ENCODE peak calls at places on chromosomes 11 and 22, in nine cellular contexts. N is left ventricle myocardium inferior; G is thoracic aorta; D is fibroblast of mammary gland; P is AG04449; K is GM12864; X is naive thymus-derived CD4-positive, alpha-beta T cell; Q is brain microvascular endothelial cell; T is IMR-90. H is an unnamed sample.

GRCh38 chr11:27926056-27926455 is 181.9 kb downstream of the KIF18A start:
- DNase-seq in P (no peak), D (no peak), N (no peak), K (no peak), Q (no peak), X (no peak), G (no peak), T (no peak), H (no peak)

GRCh38 chr11:75534291-75535038 is 8.7 kb upstream of the GDPD5 start:
- DNase-seq in N (no peak), X (no peak), P (no peak), Q (no peak), T (no peak), G (no peak), D (no peak), K (no peak), H (no peak)

GRCh38 chr11:78339483-78339882 is 78.1 kb downstream of the GAB2 start:
- DNase-seq in N (no peak), G (no peak), P (no peak), D (no peak), T (no peak), K (no peak), Q (no peak), X (no peak), H (no peak)

GRCh38 chr22:39174498-39175120 is 22.1 kb upstream of the CBX7 start:
- DNase-seq in N (peak), G (peak), K (no peak), P (peak), D (peak), T (peak), Q (peak), X (peak), H (peak)

GRCh38 chr11:15107730-15108515 is 6.8 kb upstream of the INSC start:
- DNase-seq in X (no peak), K (peak), P (no peak), G (no peak), Q (no peak), N (no peak), T (peak), D (peak), H (no peak)

GRCh38 chr22:32684822-32685187 is 116.7 kb upstream of the TIMP3 start:
- DNase-seq in X (no peak), D (no peak), T (peak), P (no peak), Q (peak), G (no peak), K (no peak), N (no peak), H (no peak)

GRCh38 chr11:34243620-34244493 is 114.0 kb downstream of the ABTB2 start:
- DNase-seq in T (peak), G (no peak), D (peak), Q (peak), X (no peak), K (peak), N (no peak), P (no peak), H (peak)

GRCh38 chr11:24588075-24588474 is 91.2 kb downstream of the LUZP2 start:
- DNase-seq in D (peak), G (no peak), N (no peak), Q (no peak), T (peak), X (no peak), P (no peak), K (no peak), H (peak)

GRCh38 chr11:129846508-129847335 is 31.1 kb downstream of the TMEM45B start:
- DNase-seq in K (no peak), N (no peak), D (peak), X (no peak), G (no peak), T (peak), Q (peak), P (peak), H (peak)

GRCh38 chr11:130215531-130216220 is 56.1 kb downstream of the ST14 start:
- DNase-seq in Q (no peak), X (no peak), T (no peak), K (no peak), G (no peak), P (no peak), D (no peak), N (no peak), H (no peak)

GRCh38 chr11:68828155-68828931 is 13.4 kb downstream of the CPT1A start:
- DNase-seq in T (no peak), X (no peak), N (peak), G (no peak), D (no peak), P (no peak), K (no peak), Q (no peak), H (no peak)

GRCh38 chr11:100719809-100720221 is 32.7 kb downstream of the ARHGAP42 start:
- DNase-seq in Q (peak), N (no peak), X (no peak), D (peak), T (peak), K (no peak), G (peak), P (peak), H (peak)

GRCh38 chr11:117519590-117519989 is 191.9 kb downstream of the CEP164 start:
- DNase-seq in G (no peak), P (no peak), Q (no peak), D (no peak), N (no peak), T (no peak), K (no peak), X (no peak), H (no peak)

GRCh38 chr11:116709970-116710369 is 62.8 kb downstream of the BUD13 start:
- DNase-seq in Q (no peak), G (no peak), N (no peak), X (no peak), P (no peak), D (no peak), T (no peak), K (no peak), H (no peak)

GRCh38 chr11:85776951-85777602 is 33.9 kb downstream of the SYTL2 start:
- DNase-seq in P (no peak), K (no peak), D (no peak), Q (no peak), N (no peak), G (no peak), X (no peak), T (no peak), H (no peak)

GRCh38 chr22:22064580-22064979 is 82.0 kb upstream of the TOP3B start:
- DNase-seq in T (no peak), P (no peak), X (no peak), G (no peak), D (no peak), K (no peak), Q (no peak), N (no peak), H (no peak)

GRCh38 chr11:57638005-57638760 is 11.5 kb downstream of the YPEL4 start:
- DNase-seq in X (no peak), T (peak), N (peak), G (peak), Q (peak), K (no peak), P (no peak), D (peak), H (peak)

GRCh38 chr11:47724041-47724729 is 9.0 kb upstream of the AGBL2 start:
- DNase-seq in T (peak), K (no peak), X (no peak), Q (peak), N (no peak), G (peak), P (no peak), D (peak), H (no peak)

GRCh38 chr11:109424893-109425292 is 2.9 kb downstream of the C11orf87 start:
- DNase-seq in D (no peak), P (no peak), G (no peak), N (no peak), X (no peak), Q (no peak), T (no peak), K (no peak), H (no peak)

GRCh38 chr11:23336961-23337360 is 476.7 kb upstream of the CCDC179 start:
- DNase-seq in X (no peak), N (no peak), T (peak), K (no peak), P (no peak), D (no peak), Q (peak), G (no peak), H (no peak)

GRCh38 chr11:41921991-41922390 is 462.5 kb upstream of the LRRC4C start:
- DNase-seq in G (no peak), P (no peak), X (no peak), T (no peak), D (no peak), K (no peak), N (no peak), Q (no peak), H (no peak)

GRCh38 chr11:44822369-44822768 is 95.6 kb downstream of the TSPAN18 start:
- DNase-seq in Q (no peak), K (no peak), X (no peak), N (no peak), P (no peak), T (no peak), G (no peak), D (no peak), H (no peak)

GRCh38 chr11:44823006-44823405 is 96.2 kb downstream of the TSPAN18 start:
- DNase-seq in D (peak), P (no peak), Q (no peak), X (no peak), K (no peak), T (no peak), G (no peak), N (no peak), H (no peak)

GRCh38 chr11:44826922-44827643 is 100.3 kb downstream of the TSPAN18 start:
- DNase-seq in P (no peak), T (no peak), N (no peak), K (no peak), X (no peak), Q (no peak), G (no peak), D (no peak), H (no peak)

GRCh38 chr11:44825058-44825795 is 98.5 kb downstream of the TSPAN18 start:
- DNase-seq in X (no peak), T (no peak), G (no peak), Q (no peak), P (no peak), N (no peak), D (no peak), K (no peak), H (no peak)

DNA sequence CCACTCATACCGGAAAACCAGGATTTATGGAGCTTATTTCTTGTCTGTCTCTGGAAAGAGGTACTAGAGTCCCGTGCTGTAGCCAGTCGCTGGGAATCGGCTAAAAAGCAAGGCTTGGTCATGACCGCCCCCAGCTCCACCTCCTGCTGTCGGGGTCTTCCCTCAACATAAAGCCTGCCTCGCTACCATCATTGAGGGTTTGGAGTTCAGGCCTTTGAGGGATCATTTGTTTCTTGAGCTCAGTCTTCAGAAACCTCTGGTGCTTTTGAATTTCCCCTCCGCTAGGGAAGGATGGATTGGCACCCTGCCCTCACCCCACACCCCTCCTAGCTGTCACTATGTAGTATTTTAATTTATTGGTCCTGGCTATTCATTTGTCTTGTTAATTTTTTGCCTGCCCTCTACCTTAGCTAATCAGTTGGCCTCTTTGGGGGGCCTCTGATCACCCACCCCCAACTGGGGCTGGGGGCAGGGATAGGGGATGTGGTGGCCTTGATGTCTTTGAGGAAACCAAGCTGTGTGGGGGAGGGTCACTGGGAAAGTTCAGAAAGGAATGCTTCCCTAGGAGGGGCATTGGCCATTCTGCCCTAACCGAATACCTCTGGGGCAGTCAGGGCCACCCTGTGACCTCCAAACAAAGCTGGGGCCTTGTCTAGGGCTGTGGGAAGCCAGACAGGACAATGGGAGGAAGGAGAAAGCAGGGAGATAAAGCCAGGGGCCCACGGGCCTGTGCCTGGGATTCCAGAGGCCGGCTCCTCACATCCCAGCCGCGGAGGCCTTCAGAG is 97.3 kb downstream of the TSPAN18 start:
- DNase-seq in X (no peak), T (no peak), P (no peak), K (no peak), Q (no peak), G (no peak), N (no peak), D (no peak), H (no peak)
- H3K4me3 ChIP-seq in X (no peak), T (no peak), P (no peak), K (no peak), Q (no peak), G (no peak), N (no peak), D (no peak), H (no peak)

DNA sequence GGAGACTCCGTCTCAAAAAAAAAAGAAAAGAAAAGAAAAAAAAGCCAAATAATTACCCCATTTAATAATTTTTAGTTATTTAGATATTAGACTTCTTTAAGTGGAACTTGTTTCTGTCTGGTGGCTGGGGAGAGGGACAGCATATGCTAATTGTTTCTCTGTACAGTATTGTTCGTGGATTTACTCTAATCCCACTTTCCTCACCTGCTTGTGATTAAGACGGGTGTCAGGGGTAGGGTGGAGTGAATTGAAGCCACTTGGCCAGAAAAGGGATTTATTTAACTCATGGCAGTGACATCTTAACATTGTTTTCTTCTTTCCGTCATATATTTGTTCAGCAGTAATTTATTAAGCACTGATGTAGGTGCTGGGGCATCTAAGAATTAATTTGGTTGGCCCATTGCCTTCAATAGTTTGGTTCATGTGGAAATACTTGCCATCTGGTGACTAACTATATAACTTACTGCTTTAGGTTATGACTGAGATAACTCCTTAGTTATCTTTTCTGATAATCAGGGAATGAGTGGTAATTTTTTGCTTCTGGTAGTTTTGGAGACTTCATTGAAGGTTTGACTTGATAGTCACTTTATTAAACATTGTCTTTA is 4.6 kb downstream of the TNRC6B start:
- DNase-seq in X (no peak), Q (no peak), G (no peak), N (no peak), P (no peak), K (no peak), T (no peak), D (peak), H (peak)
- H3K4me3 ChIP-seq in X (no peak), Q (no peak), G (peak), N (peak), P (no peak), K (no peak), T (no peak), D (no peak), H (no peak)

GRCh38 chr22:35892192-35892591 is 136.4 kb downstream of the RBFOX2 start:
- DNase-seq in D (peak), K (no peak), P (no peak), G (no peak), T (peak), X (no peak), N (no peak), Q (peak), H (no peak)
- H3K4me3 ChIP-seq in D (no peak), K (no peak), P (no peak), G (peak), T (no peak), X (no peak), N (peak), Q (no peak), H (no peak)

DNA sequence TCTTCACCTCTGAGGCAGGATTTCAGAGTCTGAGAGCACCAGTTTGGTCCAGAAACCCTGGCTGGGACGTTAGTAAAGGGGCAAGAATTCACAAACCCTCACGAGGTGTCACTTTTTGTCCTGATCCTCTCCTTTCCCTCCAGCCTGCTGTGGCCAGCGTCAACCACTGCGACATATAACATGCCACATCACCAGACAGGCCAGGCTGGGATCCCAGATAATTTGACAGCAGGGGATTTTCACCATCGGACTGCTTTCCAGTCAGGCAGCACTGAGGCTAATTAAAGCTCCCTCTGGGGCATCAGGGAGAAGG is 36.8 kb upstream of the RBFOX2 start:
- DNase-seq in N (no peak), G (no peak), X (no peak), K (no peak), Q (no peak), P (no peak), T (no peak), D (no peak), H (no peak)
- H3K4me3 ChIP-seq in N (peak), G (peak), X (peak), K (no peak), Q (peak), P (peak), T (peak), D (peak), H (peak)

GRCh38 chr11:126891556-126892217 is 108.9 kb downstream of the KIRREL3 start:
- DNase-seq in N (peak), X (no peak), K (no peak), Q (no peak), G (no peak), T (no peak), D (no peak), P (no peak), H (no peak)
- H3K4me3 ChIP-seq in N (no peak), X (no peak), K (no peak), Q (no peak), G (no peak), T (no peak), D (no peak), P (no peak), H (no peak)

DNA sequence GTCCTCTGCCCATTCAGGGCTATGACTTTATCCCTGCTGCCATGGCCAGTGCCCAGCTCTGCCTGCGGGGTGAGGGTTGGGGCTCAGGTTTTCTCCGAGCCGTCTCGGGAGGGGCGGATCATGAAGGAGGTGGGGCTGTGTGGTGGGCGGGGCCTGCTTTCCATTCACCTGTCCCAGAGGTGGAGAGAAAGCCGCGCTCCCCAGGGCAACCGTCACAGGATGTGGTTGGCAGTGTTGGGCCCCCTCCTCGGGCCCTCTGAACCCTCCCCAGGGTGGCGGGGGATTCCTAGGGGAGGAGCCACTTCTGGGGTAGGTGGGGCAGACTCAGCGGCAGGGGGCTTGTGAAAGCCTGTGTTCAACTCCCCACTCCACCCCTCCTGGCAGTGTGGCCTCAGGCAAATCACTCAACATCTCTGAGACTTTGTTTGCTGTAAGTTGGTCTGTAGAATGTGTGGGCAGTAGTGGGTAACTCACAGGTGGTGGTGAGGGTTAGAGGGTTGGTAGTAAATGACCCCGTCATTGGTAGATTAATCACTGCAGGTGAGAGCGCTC is 50.3 kb downstream of the CD6 start:
- DNase-seq in P (no peak), K (no peak), D (no peak), Q (no peak), G (no peak), X (peak), N (no peak), T (no peak), H (no peak)
- H3K4me3 ChIP-seq in P (no peak), K (no peak), D (no peak), Q (no peak), G (no peak), X (peak), N (no peak), T (no peak), H (no peak)

GRCh38 chr11:102430158-102430836 is 22.3 kb downstream of the TMEM123 start:
- DNase-seq in T (peak), K (peak), X (peak), G (no peak), D (peak), N (no peak), P (no peak), Q (peak), H (no peak)
- H3K4me3 ChIP-seq in T (no peak), K (no peak), X (no peak), G (no peak), D (no peak), N (no peak), P (no peak), Q (no peak), H (no peak)

H was measured in retinal pigment epithelial cell.